ENCODE peak calls at places on chromosomes 6 and 20, in seven cellular contexts. R, O, K, Y, L, J and W are unnamed samples.

GRCh38 chr6:120671519-120671918 is 662.8 kb downstream of the TBC1D32 start:
- DNase-seq in R (no peak), O (no peak), K (no peak), Y (peak), L (no peak), J (no peak), W (no peak)

GRCh38 chr6:108804976-108805375 is 43.2 kb upstream of the ARMC2 start:
- DNase-seq in R (no peak), O (no peak), K (no peak), Y (no peak), L (no peak), J (no peak), W (no peak)

GRCh38 chr6:37882724-37883413 is 63.3 kb downstream of the ZFAND3 start:
- DNase-seq in R (no peak), O (no peak), K (no peak), Y (no peak), L (no peak), J (no peak), W (no peak)

GRCh38 chr6:106085984-106086832 is at the start of gene PRDM1:
- DNase-seq in R (peak), O (peak), K (peak), Y (peak), L (peak), J (peak), W (peak)

GRCh38 chr20:51752343-51752951 is 15.7 kb downstream of the ATP9A start:
- DNase-seq in R (no peak), O (no peak), K (no peak), Y (no peak), L (no peak), J (no peak), W (no peak)

GRCh38 chr20:60294627-60295026 is 336.4 kb downstream of the CDH26 start:
- DNase-seq in R (no peak), O (no peak), K (no peak), Y (no peak), L (no peak), J (no peak), W (no peak)

GRCh38 chr6:42105714-42106662 is 36.4 kb downstream of the C6orf132 start:
- DNase-seq in R (no peak), O (no peak), K (no peak), Y (no peak), L (no peak), J (no peak), W (no peak)

GRCh38 chr6:157086632-157087031 is 236.7 kb downstream of the TMEM242 start:
- DNase-seq in R (no peak), O (no peak), K (no peak), Y (no peak), L (no peak), J (no peak), W (no peak)

GRCh38 chr6:1617466-1618304 is 8.0 kb downstream of the FOXC1 start:
- DNase-seq in R (no peak), O (no peak), K (no peak), Y (no peak), L (no peak), J (no peak), W (no peak)

GRCh38 chr6:150044621-150045145 is 19.4 kb upstream of the RAET1L start:
- DNase-seq in R (no peak), O (no peak), K (no peak), Y (no peak), L (no peak), J (no peak), W (no peak)

GRCh38 chr6:122663981-122664380 is 53.8 kb downstream of the PKIB start:
- DNase-seq in R (no peak), O (no peak), K (no peak), Y (no peak), L (no peak), J (no peak), W (no peak)

GRCh38 chr20:46520976-46521579 is 7.7 kb upstream of the ZNF334 start:
- DNase-seq in R (peak), O (no peak), K (peak), Y (peak), L (peak), J (no peak), W (peak)

GRCh38 chr6:356828-357251 is 34.7 kb upstream of the IRF4 start:
- DNase-seq in R (no peak), O (no peak), K (no peak), Y (no peak), L (peak), J (no peak), W (no peak)

GRCh38 chr6:116223355-116223754 is 30.5 kb downstream of the TSPYL4 start:
- DNase-seq in R (no peak), O (no peak), K (no peak), Y (no peak), L (no peak), J (no peak), W (no peak)

GRCh38 chr6:148550569-148550968 is 196.3 kb upstream of the UST start:
- DNase-seq in R (no peak), O (no peak), K (no peak), Y (no peak), L (no peak), J (no peak), W (no peak)